ENCODE peak calls at places on chromosomes 2 and 18, in eight cellular contexts. P is HepG2, R is right cardiac atrium, B is astrocyte of the cerebellum, A is heart right ventricle, F is ovary, T is right atrium auricular region, C is GM23248. J is an unnamed sample.
A peak's percentile ranks its signal among the peaks of the same experiment; 100 is the strongest.

GRCh38 chr2:10271946-10272345 is 30.8 kb upstream of the HPCAL1 start:
- DNase-seq in P (peak; percentile 39), R (no peak), B (no peak), A (no peak), F (no peak), T (no peak), C (no peak), J (peak; percentile 56)

GRCh38 chr18:36535202-36535935 is 237.9 kb downstream of the FHOD3 start:
- DNase-seq in P (no peak), R (no peak), B (no peak), A (no peak), F (no peak), T (no peak), C (no peak), J (peak; percentile 9)

GRCh38 chr2:199833525-199833924 is 17.5 kb downstream of the FTCDNL1 start:
- DNase-seq in P (no peak), R (no peak), B (no peak), A (no peak), F (no peak), T (no peak), C (no peak), J (no peak)

GRCh38 chr2:223865124-223865523 is 27.7 kb upstream of the AP1S3 start:
- DNase-seq in P (no peak), R (no peak), B (no peak), A (no peak), F (no peak), T (no peak), C (no peak), J (no peak)

GRCh38 chr18:59898609-59899297 is 1.0 kb upstream of the PMAIP1 start:
- DNase-seq in P (no peak), R (no peak), B (no peak), A (no peak), F (no peak), T (no peak), C (no peak), J (no peak)

GRCh38 chr2:171793691-171794678 is 100.1 kb downstream of the SLC25A12 start:
- DNase-seq in P (no peak), R (no peak), B (peak; percentile 39), A (no peak), F (no peak), T (no peak), C (peak; percentile 41), J (no peak)

GRCh38 chr18:51110073-51110797 is 80.2 kb downstream of the SMAD4 start:
- DNase-seq in P (peak; percentile 15), R (peak; percentile 87), B (no peak), A (peak; percentile 48), F (peak; percentile 68), T (peak; percentile 54), C (peak; percentile 70), J (no peak)

GRCh38 chr2:233381013-233381995 is 27.0 kb downstream of the DGKD start:
- DNase-seq in P (no peak), R (no peak), B (no peak), A (no peak), F (no peak), T (no peak), C (peak; percentile 26), J (no peak)

GRCh38 chr18:32091724-32092421 is at the start of gene RNF138:
- DNase-seq in P (peak; percentile 59), R (peak; percentile 95), B (peak; percentile 37), A (peak; percentile 87), F (peak; percentile 91), T (peak; percentile 88), C (peak; percentile 91), J (peak; percentile 89)

GRCh38 chr2:9809064-9809356 is 34.3 kb upstream of the TAF1B start:
- DNase-seq in P (no peak), R (no peak), B (no peak), A (no peak), F (no peak), T (no peak), C (no peak), J (no peak)

DNA sequence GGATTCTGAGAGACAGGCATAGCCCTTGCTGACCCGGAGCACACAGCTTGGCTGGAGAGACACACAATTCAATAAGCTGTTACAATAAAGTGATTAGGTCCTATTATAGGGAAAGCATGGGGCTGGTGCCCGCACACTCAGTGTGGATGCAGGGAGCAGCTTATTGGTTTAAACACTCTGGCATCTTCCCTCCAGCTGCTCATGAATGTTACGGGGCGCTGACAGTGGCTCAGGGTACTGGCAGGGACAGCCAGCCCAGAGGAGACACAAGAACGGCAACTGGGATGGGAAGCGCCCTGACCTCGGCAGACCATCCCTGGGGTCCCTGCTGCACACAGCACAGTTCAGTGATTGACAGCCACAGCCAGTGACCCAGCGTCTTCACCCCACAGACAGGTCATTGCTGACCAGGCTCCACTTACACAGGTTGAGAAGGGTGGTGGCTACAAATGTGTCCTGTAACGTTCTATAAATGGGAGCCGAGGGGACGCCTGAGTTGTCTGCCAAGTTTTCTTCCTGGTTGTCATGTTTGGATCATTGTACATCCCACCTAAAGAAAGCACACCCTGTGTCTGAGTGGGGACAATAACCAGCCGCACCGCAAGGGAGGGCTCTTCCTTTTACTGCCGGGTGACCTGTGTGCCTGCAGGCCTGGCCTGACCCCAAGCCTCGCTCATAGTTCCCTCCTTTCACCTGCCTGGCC is 60.3 kb downstream of the SH3BP4 start:
- DNase-seq in P (no peak), R (no peak), B (no peak), A (no peak), F (no peak), T (no peak), C (no peak), J (no peak)
- H3K4me3 ChIP-seq in P (no peak overlapping the region), R (no peak overlapping the region), B (no peak overlapping the region), A (no peak overlapping the region), F (no peak overlapping the region), T (no peak overlapping the region), C (no peak overlapping the region), J (no peak overlapping the region)

GRCh38 chr2:43027496-43027895 is 198.9 kb downstream of the ZFP36L2 start:
- DNase-seq in P (no peak), R (no peak), B (no peak), A (no peak), F (no peak), T (no peak), C (no peak), J (no peak)
- H3K4me3 ChIP-seq in P (no peak overlapping the region), R (no peak overlapping the region), B (no peak overlapping the region), A (no peak overlapping the region), F (no peak overlapping the region), T (no peak overlapping the region), C (no peak overlapping the region), J (no peak overlapping the region)

GRCh38 chr18:5892772-5893431 is 2.4 kb downstream of the TMEM200C start:
- DNase-seq in P (no peak), R (no peak), B (no peak), A (no peak), F (no peak), T (no peak), C (no peak), J (no peak)

GRCh38 chr18:5895300-5895885 is at the start of gene TMEM200C:
- DNase-seq in P (no peak), R (peak; percentile 60), B (no peak), A (peak; percentile 7), F (no peak), T (no peak), C (peak; percentile 36), J (no peak)

GRCh38 chr18:5895886-5896740 is 791 bp upstream of the TMEM200C start:
- DNase-seq in P (no peak), R (peak; percentile 70), B (peak; percentile 16), A (peak; percentile 16), F (peak; percentile 48), T (no peak), C (peak; percentile 39), J (peak; percentile 75)

GRCh38 chr18:5894215-5894612 is 1.1 kb downstream of the TMEM200C start:
- DNase-seq in P (no peak), R (no peak), B (no peak), A (no peak), F (no peak), T (no peak), C (no peak), J (no peak)

GRCh38 chr18:5894613-5895299 is 566 bp downstream of the TMEM200C start:
- DNase-seq in P (no peak), R (peak; percentile 48), B (no peak), A (peak; percentile 11), F (peak; percentile 35), T (no peak), C (peak; percentile 31), J (no peak)
- H3K4me3 ChIP-seq in P (peak overlapping the region; percentile 36), R (peak overlapping the region; percentile 77), B (peak overlapping the region; percentile 70), A (peak overlapping the region; percentile 52), F (peak overlapping the region; percentile 16), T (peak overlapping the region; percentile 51), C (no peak overlapping the region), J (peak overlapping the region; percentile 70)

GRCh38 chr2:237158194-237158593 is 72.5 kb downstream of the COPS8 start:
- DNase-seq in P (no peak), R (no peak), B (no peak), A (no peak), F (no peak), T (no peak), C (no peak), J (no peak)

GRCh38 chr2:237162959-237163358 is 77.3 kb downstream of the COPS8 start:
- DNase-seq in P (no peak), R (no peak), B (no peak), A (no peak), F (no peak), T (no peak), C (no peak), J (no peak)

GRCh38 chr2:237159006-237159897 is 73.6 kb downstream of the COPS8 start:
- DNase-seq in P (no peak), R (peak; percentile 56), B (no peak), A (no peak), F (no peak), T (no peak), C (no peak), J (no peak)

GRCh38 chr2:237160271-237160934 is 74.7 kb downstream of the COPS8 start:
- DNase-seq in P (no peak), R (peak; percentile 51), B (no peak), A (no peak), F (no peak), T (no peak), C (no peak), J (no peak)

DNA sequence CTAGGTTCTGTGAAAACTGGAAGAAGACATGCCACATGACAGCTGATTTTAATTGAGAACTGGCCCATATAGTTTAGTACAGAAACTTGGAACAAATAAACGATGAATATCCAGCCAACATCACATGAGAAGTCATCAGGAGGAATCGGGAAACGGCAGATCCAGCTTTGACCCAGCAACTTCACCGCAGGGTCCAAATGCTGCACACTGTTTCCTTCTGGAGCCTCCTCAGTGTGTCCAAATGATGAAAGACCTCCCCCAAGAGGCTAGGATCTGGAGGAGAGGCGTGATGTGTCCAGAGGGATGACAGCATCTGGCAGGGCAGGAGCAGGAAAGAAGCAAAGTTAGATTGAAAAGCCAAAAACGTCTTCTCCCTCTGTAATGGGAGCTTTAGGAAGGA is 75.5 kb downstream of the COPS8 start:
- DNase-seq in P (no peak), R (peak; percentile 81), B (no peak), A (peak; percentile 57), F (no peak), T (peak; percentile 78), C (peak; percentile 30), J (no peak)
- H3K4me3 ChIP-seq in P (no peak overlapping the region), R (no peak overlapping the region), B (no peak overlapping the region), A (no peak overlapping the region), F (no peak overlapping the region), T (no peak overlapping the region), C (no peak overlapping the region), J (no peak overlapping the region)